ENCODE peak calls at places on chromosomes 13 and 19, in five cellular contexts. Y, J, T, M and B are unnamed samples. For H3K4me1, the result is how much of the 10 kb centered on the place peaks cover.

GRCh38 chr13:88068316-88068715 is 397.1 kb downstream of the SLITRK5 start:
- DNase-seq in Y (no peak), M (no peak), T (no peak), J (no peak), B (no peak)

GRCh38 chr13:110065780-110066179 is 241.2 kb downstream of the COL4A1 start:
- DNase-seq in J (no peak), T (no peak), Y (no peak), M (no peak), B (no peak)

GRCh38 chr19:55549500-55550320 is 4.4 kb upstream of the SBK3 start:
- DNase-seq in J (no peak), M (no peak), T (no peak), Y (peak), B (peak)

GRCh38 chr13:111665691-111666095 is 345.3 kb downstream of the TEX29 start:
- DNase-seq in J (peak), Y (no peak), M (no peak), T (peak), B (no peak)

GRCh38 chr13:95317037-95317989 is 16.1 kb upstream of the ABCC4 start:
- DNase-seq in T (peak), J (no peak), M (no peak), Y (no peak), B (no peak)

GRCh38 chr13:34931572-34931971 is 10.5 kb upstream of the NBEA start:
- DNase-seq in T (no peak), J (no peak), Y (no peak), M (no peak), B (no peak)

GRCh38 chr19:58572818-58573657 is at the start of gene MZF1:
- DNase-seq in M (peak), Y (peak), T (peak), J (peak), B (peak)

GRCh38 chr19:6580313-6580712 is 10.6 kb downstream of the CD70 start:
- DNase-seq in M (no peak), T (no peak), Y (no peak), J (no peak), B (no peak)

GRCh38 chr13:51838235-51838846 is 6.6 kb downstream of the TMEM272 start:
- DNase-seq in M (no peak), T (no peak), J (no peak), Y (no peak), B (no peak)

GRCh38 chr13:102555914-102556553 is 40.8 kb upstream of the TPP2 start:
- DNase-seq in Y (peak), M (no peak), T (no peak), J (no peak), B (peak)

GRCh38 chr19:49145485-49146407 is 9.4 kb downstream of the HRC start:
- DNase-seq in Y (peak), J (peak), T (peak), M (peak), B (peak)

GRCh38 chr19:2034729-2035589 is 16.1 kb downstream of the MKNK2 start:
- DNase-seq in M (peak), Y (peak), T (peak), J (peak), B (peak)

GRCh38 chr13:50923272-50923671 is 13.7 kb downstream of the RNASEH2B start:
- DNase-seq in Y (no peak), M (no peak), J (no peak), T (no peak), B (no peak)

GRCh38 chr19:861756-862528 is 2.5 kb downstream of the CFD start:
- DNase-seq in Y (peak), J (peak), M (peak), T (no peak), B (peak)

GRCh38 chr13:77300176-77301141 is 26.4 kb downstream of the MYCBP2 start:
- DNase-seq in Y (peak), J (no peak), M (no peak), T (no peak), B (no peak)

GRCh38 chr19:9144920-9145319 is 4.7 kb downstream of the ZNF317 start:
- DNase-seq in T (no peak), J (no peak), M (no peak), Y (no peak), B (no peak)

GRCh38 chr13:112575680-112576079 is 12.3 kb downstream of the TUBGCP3 start:
- DNase-seq in M (no peak), Y (no peak), J (no peak), T (no peak), B (no peak)

GRCh38 chr19:2079865-2080301 is 16.2 kb downstream of the MOB3A start:
- DNase-seq in T (no peak), J (no peak), Y (no peak), M (no peak), B (no peak)

GRCh38 chr13:39039033-39039432 is 777 bp downstream of the NHLRC3 start:
- DNase-seq in Y (no peak), M (no peak), J (no peak), T (no peak), B (no peak)
- H3K4me1 ChIP-seq in Y (under half), M (under half), J (under half), T (under half), B (under half)

DNA sequence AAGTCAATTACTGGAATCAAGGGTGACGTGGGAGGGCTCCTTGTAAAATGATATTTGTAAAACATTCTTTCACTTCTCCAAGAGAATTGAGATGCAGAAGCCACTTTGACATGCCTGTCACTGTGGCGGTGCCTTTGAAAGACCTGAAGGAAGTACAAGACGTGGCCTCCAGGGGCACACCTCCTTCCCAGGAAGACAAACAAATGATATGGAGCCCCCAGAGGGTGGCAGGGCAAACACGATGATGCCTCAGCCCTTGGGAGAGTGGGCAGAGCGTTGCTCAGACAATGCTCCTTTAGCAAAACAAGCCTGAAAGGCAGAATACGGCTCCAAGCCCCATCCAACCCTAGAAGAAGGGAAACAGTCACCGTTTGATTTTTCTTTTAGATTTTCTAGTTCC is 9.3 kb upstream of the ATP12A start:
- DNase-seq in J (no peak), M (no peak), Y (peak), T (no peak), B (peak)
- TF ChIP-seq CTCF in J (no peak), M (no peak), Y (peak), T (no peak), B (peak)

DNA sequence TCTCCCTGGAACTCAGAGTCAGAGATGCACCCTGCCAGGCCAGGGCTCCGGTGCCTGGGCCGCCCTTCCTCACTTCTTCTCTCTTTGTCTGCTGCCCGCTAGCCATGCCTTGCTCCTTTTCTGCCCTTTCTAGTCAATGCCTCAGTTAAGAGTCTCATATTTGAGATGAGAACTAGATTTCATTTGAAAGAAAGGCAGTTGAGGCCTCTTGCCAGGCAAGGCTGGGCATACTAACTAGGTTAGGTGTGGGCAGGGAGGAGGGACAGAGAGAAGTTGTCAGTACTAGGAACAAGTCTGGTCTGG is 341.6 kb downstream of the DNAJC15 start:
- DNase-seq in J (no peak), M (no peak), Y (no peak), T (no peak), B (no peak)
- H3K4me1 ChIP-seq in J (under half), M (under half), Y (under half), T (under half), B (under half)

GRCh38 chr13:85982102-85982501 is 182.9 kb upstream of the SLITRK6 start:
- DNase-seq in Y (no peak), J (no peak), M (no peak), T (no peak), B (no peak)
- TF ChIP-seq CTCF in Y (no peak), J (no peak), M (no peak), T (no peak), B (no peak)

GRCh38 chr19:18109731-18110671 is 12.4 kb downstream of the MAST3 start:
- DNase-seq in M (peak), J (peak), T (no peak), Y (peak), B (peak)

GRCh38 chr19:18108897-18109296 is 11.3 kb downstream of the MAST3 start:
- DNase-seq in J (no peak), Y (peak), M (no peak), T (no peak), B (no peak)

GRCh38 chr19:18109363-18109730 is 11.8 kb downstream of the MAST3 start:
- DNase-seq in Y (peak), J (peak), T (no peak), M (no peak), B (no peak)

GRCh38 chr19:18112989-18113478 is 15.5 kb downstream of the MAST3 start:
- DNase-seq in Y (peak), T (peak), M (peak), J (peak), B (peak)

GRCh38 chr19:18110833-18111232 is 13.3 kb downstream of the MAST3 start:
- DNase-seq in T (no peak), J (peak), Y (no peak), M (no peak), B (no peak)
- H3K4me1 ChIP-seq in T (under half), J (under half), Y (under half), M (under half), B (under half)

GRCh38 chr19:13100871-13101589 is 1.6 kb downstream of the LYL1 start:
- DNase-seq in J (no peak), M (no peak), Y (no peak), T (no peak), B (no peak)
- TF ChIP-seq CTCF in J (peak), M (peak), Y (peak), T (no peak), B (no peak)

GRCh38 chr19:18839465-18840287 is 7.9 kb downstream of the UPF1 start:
- DNase-seq in M (no peak), T (no peak), J (no peak), Y (peak), B (no peak)

GRCh38 chr19:18843960-18844359 is 12.2 kb downstream of the UPF1 start:
- DNase-seq in J (no peak), T (no peak), M (no peak), Y (no peak), B (no peak)

GRCh38 chr19:18840288-18841260 is 8.8 kb downstream of the UPF1 start:
- DNase-seq in T (no peak), J (no peak), M (no peak), Y (no peak), B (no peak)

GRCh38 chr19:18842166-18842565 is 10.4 kb downstream of the UPF1 start:
- DNase-seq in T (no peak), J (no peak), M (no peak), Y (no peak), B (no peak)

GRCh38 chr19:18841400-18841799 is 9.6 kb downstream of the UPF1 start:
- DNase-seq in Y (no peak), M (no peak), T (no peak), J (no peak), B (no peak)
- H3K4me1 ChIP-seq in Y (under half), M (half or more), T (under half), J (under half), B (under half)

GRCh38 chr19:46784262-46785053 is 3.9 kb downstream of the SLC1A5 start:
- DNase-seq in Y (peak), M (peak), J (peak), T (peak), B (peak)
- TF ChIP-seq CTCF in Y (peak), M (no peak), J (peak), T (no peak), B (peak)

GRCh38 chr13:33231339-33231738 is 54.2 kb downstream of the STARD13 start:
- DNase-seq in M (no peak), J (no peak), T (no peak), Y (no peak), B (no peak)

GRCh38 chr13:33235078-33235477 is 50.5 kb downstream of the STARD13 start:
- DNase-seq in J (no peak), Y (no peak), M (no peak), T (no peak), B (no peak)

GRCh38 chr13:33232883-33233282 is 52.7 kb downstream of the STARD13 start:
- DNase-seq in Y (no peak), J (no peak), M (no peak), T (no peak), B (no peak)

GRCh38 chr13:33235564-33235963 is 50.0 kb downstream of the STARD13 start:
- DNase-seq in M (no peak), Y (no peak), J (no peak), T (no peak), B (no peak)

GRCh38 chr13:33233547-33233946 is 52.0 kb downstream of the STARD13 start:
- DNase-seq in M (peak), J (no peak), T (no peak), Y (no peak), B (no peak)
- H3K4me1 ChIP-seq in M (under half), J (under half), T (under half), Y (under half), B (under half)